ENCODE peak calls at places on chromosomes 4 and X, in eight cellular contexts. P, A, H, C, S, K, N and Z are unnamed samples.

GRCh38 chrX:95145848-95146540 is 1472.0 kb downstream of the FAM133A start:
- DNase-seq in P (no peak), A (no peak), K (no peak), N (no peak), H (no peak), C (no peak), S (no peak), Z (no peak)

GRCh38 chr4:89000844-89001360 is 56.1 kb downstream of the FAM13A start:
- DNase-seq in N (no peak), A (no peak), P (no peak), K (no peak), C (no peak), S (no peak), H (no peak), Z (no peak)

GRCh38 chr4:2799444-2799911 is 6.6 kb downstream of the SH3BP2 start:
- DNase-seq in C (no peak), P (no peak), H (no peak), N (no peak), K (no peak), A (no peak), S (peak; percentile 71), Z (no peak)

GRCh38 chr4:174564529-174564928 is 42.2 kb upstream of the HPGD start:
- DNase-seq in H (no peak), C (no peak), S (no peak), K (no peak), P (no peak), N (no peak), A (no peak), Z (no peak)

GRCh38 chrX:86379209-86379608 is 231.0 kb downstream of the DACH2 start:
- DNase-seq in H (no peak), S (no peak), C (no peak), A (no peak), K (no peak), P (no peak), N (no peak), Z (no peak)

GRCh38 chr4:6055030-6055429 is 36.8 kb upstream of the C4orf50 start:
- DNase-seq in H (no peak), C (no peak), P (no peak), A (no peak), N (no peak), K (no peak), S (peak; percentile 35), Z (no peak)

GRCh38 chr4:140243345-140243753 is 89.4 kb upstream of the MAML3 start:
- DNase-seq in P (no peak), A (no peak), C (no peak), K (no peak), H (peak; percentile 52), S (no peak), N (peak; percentile 75), Z (no peak)

GRCh38 chr4:113827285-113827684 is 65.7 kb upstream of the CAMK2D start:
- DNase-seq in S (no peak), A (no peak), C (no peak), H (no peak), N (no peak), K (no peak), P (no peak), Z (no peak)

GRCh38 chr4:153014460-153014859 is 78.3 kb downstream of the FHDC1 start:
- DNase-seq in S (no peak), P (no peak), H (no peak), C (no peak), A (no peak), N (no peak), K (no peak), Z (no peak)

GRCh38 chr4:119139316-119139715 is 3.7 kb downstream of the MYOZ2 start:
- DNase-seq in S (no peak), H (no peak), K (no peak), C (no peak), P (no peak), A (no peak), N (no peak), Z (no peak)

GRCh38 chr4:8685831-8686230 is 93.3 kb downstream of the CPZ start:
- DNase-seq in N (no peak), H (no peak), P (no peak), K (no peak), C (no peak), A (no peak), S (peak; percentile 38), Z (no peak)

GRCh38 chr4:70994387-70995099 is 1.1 kb downstream of the DCK start:
- DNase-seq in S (no peak), H (no peak), A (no peak), N (no peak), C (no peak), K (no peak), P (no peak), Z (no peak)

GRCh38 chr4:188660796-188661195 is 521.6 kb downstream of the TRIML1 start:
- DNase-seq in N (no peak), C (no peak), H (no peak), P (no peak), K (no peak), S (no peak), A (no peak), Z (no peak)

GRCh38 chr4:186584912-186585311 is 29.5 kb upstream of the MTNR1A start:
- DNase-seq in H (no peak), P (no peak), S (no peak), C (no peak), A (no peak), N (no peak), K (no peak), Z (no peak)

GRCh38 chrX:117327306-117327705 is 789.3 kb downstream of the KLHL13 start:
- DNase-seq in A (no peak), N (no peak), C (no peak), K (no peak), H (no peak), P (no peak), S (no peak), Z (no peak)

GRCh38 chr4:576245-576821 is at the start of gene TMEM271:
- DNase-seq in H (no peak), S (no peak), A (no peak), P (no peak), C (no peak), N (no peak), K (no peak), Z (no peak)

GRCh38 chr4:12500409-12500808 is 983.7 kb downstream of the RAB28 start:
- DNase-seq in H (no peak), A (no peak), C (no peak), N (no peak), P (no peak), S (no peak), K (no peak), Z (no peak)

GRCh38 chr4:147963839-147964238 is 232.0 kb downstream of the ARHGAP10 start:
- DNase-seq in K (no peak), H (no peak), P (no peak), A (no peak), S (no peak), C (no peak), N (no peak), Z (no peak)

GRCh38 chr4:8515316-8516060 is 64.7 kb upstream of the GPR78 start:
- DNase-seq in C (no peak), N (no peak), P (no peak), S (peak; percentile 12), K (no peak), H (no peak), A (no peak), Z (no peak)

GRCh38 chr4:167210166-167210565 is 24.1 kb downstream of the SPOCK3 start:
- DNase-seq in K (no peak), P (no peak), N (no peak), C (no peak), S (no peak), H (no peak), A (no peak), Z (no peak)

GRCh38 chr4:123555500-123556273 is 159.1 kb downstream of the SPRY1 start:
- DNase-seq in H (peak; percentile 96), A (peak; percentile 77), N (peak; percentile 92), S (peak; percentile 92), C (no peak), K (no peak), P (no peak), Z (no peak)

GRCh38 chr4:54055494-54055893 is 8.9 kb downstream of the CHIC2 start:
- DNase-seq in K (no peak), S (no peak), C (no peak), N (no peak), A (no peak), P (no peak), H (no peak), Z (no peak)
- TF ChIP-seq POLR2A in K (no peak), S (no peak), C (no peak), N (no peak), A (no peak), P (no peak), H (no peak), Z (no peak)

DNA sequence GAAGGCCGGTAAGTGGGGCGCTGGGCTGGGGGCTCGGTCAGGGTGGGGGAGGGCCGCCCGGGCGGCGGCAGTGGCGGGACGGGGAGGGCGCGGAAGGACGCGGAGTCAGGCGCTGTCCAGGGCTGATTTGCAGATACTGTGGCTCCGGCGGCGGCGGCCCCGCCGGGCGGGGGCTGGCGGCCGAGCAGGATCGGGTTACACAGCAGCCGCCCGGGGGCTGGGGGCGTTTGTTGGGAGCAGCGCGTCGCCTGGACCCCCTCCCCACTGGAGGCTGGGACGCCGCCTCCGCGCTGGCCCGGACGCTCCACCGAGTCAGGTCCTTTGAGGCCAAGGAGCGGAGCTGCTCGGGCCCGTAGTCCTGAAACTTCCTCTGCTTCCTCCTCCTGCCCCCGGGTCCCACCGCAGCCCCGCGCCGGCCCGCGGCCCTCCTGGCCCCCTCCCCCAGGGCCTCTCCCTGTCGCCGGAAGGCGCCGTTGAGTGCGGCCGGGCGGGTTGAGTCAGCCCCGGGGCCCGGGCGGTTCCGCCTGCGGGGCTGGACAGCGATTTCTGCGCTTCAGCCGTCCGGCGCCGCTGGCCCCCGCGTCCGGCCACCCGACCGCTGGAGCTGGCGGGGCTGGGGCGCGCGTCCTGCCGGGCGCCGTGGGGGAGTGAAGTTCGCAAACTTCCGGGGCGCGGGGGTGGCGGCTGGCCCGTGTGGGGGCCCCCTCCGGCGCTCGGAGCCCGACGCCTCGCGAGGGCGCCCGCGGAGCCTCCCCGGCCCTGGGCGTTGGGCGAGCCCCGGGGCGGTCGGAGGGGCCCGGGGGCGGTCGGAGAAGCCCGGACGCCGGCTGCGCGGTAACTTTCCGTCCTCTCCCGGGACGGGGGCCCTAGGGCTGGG is 744 bp downstream of the REST start:
- DNase-seq in S (peak; percentile 76), C (no peak), A (no peak), P (peak; percentile 74), N (peak; percentile 61), K (no peak), H (peak; percentile 70), Z (peak; percentile 79)
- TF ChIP-seq POLR2AphosphoS5 in S (no peak), C (peak; percentile 27), A (no peak), P (no peak), N (no peak), K (no peak), H (no peak), Z (no peak)

GRCh38 chrX:103831803-103832544 is at the start of gene RAB9B:
- DNase-seq in H (peak; percentile 31), N (peak; percentile 47), A (peak; percentile 52), C (no peak), P (peak; percentile 42), K (peak; percentile 91), S (peak; percentile 89), Z (peak; percentile 41)
- TF ChIP-seq POLR2A in H (no peak), N (no peak), A (no peak), C (no peak), P (no peak), K (no peak), S (no peak), Z (no peak)

DNA sequence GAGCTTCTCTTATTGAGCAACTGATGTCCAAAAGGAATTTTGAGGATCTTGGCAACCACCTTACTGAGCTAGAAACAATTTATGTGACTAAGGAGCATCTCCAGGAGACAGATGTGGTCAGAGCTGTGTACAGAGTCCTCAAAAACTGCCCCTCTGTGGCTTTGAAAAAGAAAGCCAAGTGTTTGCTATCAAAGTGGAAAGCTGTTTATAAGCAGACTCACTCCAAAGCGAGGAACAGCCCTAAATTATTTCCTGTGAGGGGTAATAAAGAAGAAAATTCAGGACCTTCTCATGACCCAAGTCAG is 9.5 kb downstream of the TCEANC start:
- DNase-seq in K (no peak), A (no peak), P (no peak), H (no peak), S (no peak), C (no peak), N (no peak), Z (no peak)
- TF ChIP-seq POLR2AphosphoS5 in K (peak; percentile 63), A (no peak), P (no peak), H (no peak), S (peak; percentile 90), C (no peak), N (no peak), Z (no peak)